ENCODE peak calls at places on chromosome 9, in seven cellular contexts. M is CD4-positive, alpha-beta T cell; Y is brain microvascular endothelial cell; B is DND-41; I is gastrocnemius medialis; A is PC-3; C is stomach. K is an unnamed sample.

GRCh38 chr9:127163409-127163808 is 41.0 kb upstream of the ANGPTL2 start:
- DNase-seq in M (no peak), Y (peak), B (no peak), I (no peak), A (no peak), C (no peak), K (peak)

GRCh38 chr9:134770972-134771971 is 109.3 kb upstream of the FCN2 start:
- DNase-seq in M (no peak), Y (no peak), B (no peak), I (no peak), A (no peak), C (no peak), K (no peak)

GRCh38 chr9:91734371-91734981 is 215.6 kb downstream of the ROR2 start:
- DNase-seq in M (peak), Y (peak), B (peak), I (no peak), A (peak), C (peak), K (peak)

GRCh38 chr9:106862115-106862945 is 636 bp upstream of the ZNF462 start:
- DNase-seq in M (no peak), Y (peak), B (peak), I (peak), A (peak), C (no peak), K (peak)

GRCh38 chr9:34437006-34437925 is 21.1 kb downstream of the FAM219A start:
- DNase-seq in M (peak), Y (peak), B (peak), I (no peak), A (peak), C (peak), K (peak)

GRCh38 chr9:26656003-26656940 is 236.3 kb downstream of the CAAP1 start:
- DNase-seq in M (no peak), Y (peak), B (no peak), I (no peak), A (peak), C (no peak), K (peak)

GRCh38 chr9:86176468-86176867 is 77.1 kb upstream of the GOLM1 start:
- DNase-seq in M (no peak), Y (no peak), B (no peak), I (no peak), A (peak), C (no peak), K (peak)

GRCh38 chr9:74942801-74943200 is 9.9 kb downstream of the C9orf40 start:
- DNase-seq in M (no peak), Y (peak), B (no peak), I (no peak), A (no peak), C (no peak), K (no peak)

GRCh38 chr9:94212091-94212490 is 47.0 kb upstream of the ZNF169 start:
- DNase-seq in M (no peak), Y (peak), B (no peak), I (no peak), A (no peak), C (no peak), K (no peak)

GRCh38 chr9:112751059-112751795 is 667 bp downstream of the SNX30 start:
- DNase-seq in M (peak), Y (peak), B (peak), I (peak), A (peak), C (peak), K (peak)

GRCh38 chr9:17837931-17838330 is 259.1 kb downstream of the SH3GL2 start:
- DNase-seq in M (no peak), Y (no peak), B (no peak), I (no peak), A (peak), C (no peak), K (no peak)

GRCh38 chr9:97874617-97875016 is 21.6 kb downstream of the FOXE1 start:
- DNase-seq in M (no peak), Y (no peak), B (no peak), I (no peak), A (no peak), C (no peak), K (no peak)

GRCh38 chr9:132627120-132627519 is 42.7 kb downstream of the DDX31 start:
- DNase-seq in M (no peak), Y (no peak), B (no peak), I (no peak), A (peak), C (peak), K (no peak)

GRCh38 chr9:33179298-33179697 is 12.2 kb upstream of the B4GALT1 start:
- DNase-seq in M (no peak), Y (no peak), B (no peak), I (no peak), A (no peak), C (no peak), K (no peak)

GRCh38 chr9:128094950-128095544 is 27.0 kb downstream of the SLC25A25 start:
- DNase-seq in M (no peak), Y (no peak), B (no peak), I (no peak), A (no peak), C (no peak), K (no peak)

GRCh38 chr9:95127249-95128176 is 190.0 kb downstream of the FANCC start:
- DNase-seq in M (peak), Y (peak), B (no peak), I (peak), A (peak), C (peak), K (peak)

GRCh38 chr9:108436470-108436869 is 419.3 kb downstream of the ACTL7B start:
- DNase-seq in M (no peak), Y (no peak), B (no peak), I (no peak), A (no peak), C (no peak), K (no peak)

GRCh38 chr9:21965401-21965951 is 28.7 kb downstream of the CDKN2A start:
- DNase-seq in M (no peak), Y (peak), B (no peak), I (no peak), A (peak), C (peak), K (no peak)

GRCh38 chr9:114825126-114825525 is 19.3 kb upstream of the TNFSF15 start:
- DNase-seq in M (no peak), Y (no peak), B (no peak), I (no peak), A (no peak), C (no peak), K (no peak)

GRCh38 chr9:124392855-124393460 is 22.3 kb downstream of the PSMB7 start:
- DNase-seq in M (no peak), Y (peak), B (no peak), I (no peak), A (peak), C (no peak), K (peak)
- TF ChIP-seq CTCF in M (no peak), Y (peak), B (no peak), I (no peak), A (peak), C (no peak), K (peak)

DNA sequence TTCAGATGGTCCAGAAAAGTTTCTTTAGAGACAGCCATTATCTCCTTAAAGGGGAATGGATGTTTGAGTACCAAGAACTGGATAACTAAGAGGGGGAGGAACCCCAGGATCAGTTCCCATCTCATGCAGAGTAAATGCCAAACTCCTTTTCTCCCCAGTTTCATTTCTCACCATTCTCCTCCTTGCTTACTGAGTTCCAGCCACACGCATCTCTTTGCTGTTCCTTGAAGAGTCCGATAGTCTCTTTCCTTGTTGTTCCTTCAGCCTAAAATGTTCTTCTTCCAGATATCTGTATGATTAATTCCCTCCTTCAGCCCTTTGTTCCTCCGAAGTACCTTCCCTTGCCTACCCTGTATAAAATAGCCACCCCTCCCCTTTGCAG is 30.0 kb downstream of the KDM4C start:
- DNase-seq in M (no peak), Y (no peak), B (no peak), I (no peak), A (no peak), C (no peak), K (no peak)
- H3K27ac ChIP-seq in M (no peak), Y (peak), B (no peak), I (no peak), A (peak), C (peak), K (no peak)

GRCh38 chr9:105148328-105149006 is 96.0 kb upstream of the SLC44A1 start:
- DNase-seq in M (no peak), Y (no peak), B (no peak), I (no peak), A (no peak), C (no peak), K (no peak)
- TF ChIP-seq CTCF in M (no peak), Y (peak), B (no peak), I (no peak), A (no peak), C (no peak), K (no peak)

GRCh38 chr9:77838986-77839385 is 190.9 kb upstream of the GNA14 start:
- DNase-seq in M (no peak), Y (no peak), B (no peak), I (no peak), A (no peak), C (no peak), K (no peak)
- H3K27ac ChIP-seq in M (no peak), Y (peak), B (no peak), I (no peak), A (no peak), C (peak), K (no peak)

K was measured in RWPE1.